ENCODE peak calls at places on chromosome 13, in four cellular contexts. A is H9, X is H1, G is mesenchymal stem cell. S is an unnamed sample.

GRCh38 chr13:70183041-70183440 is 74.8 kb upstream of the KLHL1 start:
- DNase-seq in A (no peak), X (no peak), G (peak), S (no peak)

GRCh38 chr13:73870970-73871935 is 263.0 kb downstream of the KLF12 start:
- DNase-seq in A (peak), X (no peak), G (peak), S (no peak)

GRCh38 chr13:28299941-28300340 is 161.6 kb downstream of the PAN3 start:
- DNase-seq in A (no peak), X (no peak), G (no peak), S (no peak)

GRCh38 chr13:98783856-98784478 is 31.5 kb upstream of the SLC15A1 start:
- DNase-seq in A (no peak), X (no peak), G (no peak), S (no peak)

GRCh38 chr13:43132228-43132627 is 108.8 kb downstream of the DNAJC15 start:
- DNase-seq in A (peak), X (no peak), G (peak), S (peak)

GRCh38 chr13:31101511-31102170 is 60.1 kb downstream of the HSPH1 start:
- DNase-seq in A (no peak), X (no peak), G (no peak), S (no peak)

GRCh38 chr13:98506343-98507059 is 70.4 kb downstream of the STK24 start:
- DNase-seq in A (no peak), X (no peak), G (no peak), S (no peak)

GRCh38 chr13:21130116-21130515 is 46.2 kb downstream of the SKA3 start:
- DNase-seq in A (no peak), X (no peak), G (no peak), S (no peak)

GRCh38 chr13:76385606-76386005 is 500.6 kb downstream of the KCTD12 start:
- DNase-seq in A (no peak), X (no peak), G (peak), S (no peak)

GRCh38 chr13:99029576-99029975 is 51.7 kb upstream of the DOCK9 start:
- DNase-seq in A (no peak), X (no peak), G (no peak), S (no peak)

GRCh38 chr13:23969672-23970071 is 72.4 kb upstream of the C1QTNF9B start:
- DNase-seq in A (no peak), X (no peak), G (peak), S (no peak)

GRCh38 chr13:33153421-33154381 is 131.9 kb downstream of the STARD13 start:
- DNase-seq in A (no peak), X (no peak), G (no peak), S (no peak)

GRCh38 chr13:94433055-94433947 is 46.2 kb downstream of the DCT start:
- DNase-seq in A (peak), X (peak), G (no peak), S (no peak)

GRCh38 chr13:83325454-83325853 is 556.8 kb downstream of the SLITRK1 start:
- DNase-seq in A (no peak), X (no peak), G (no peak), S (no peak)

DNA sequence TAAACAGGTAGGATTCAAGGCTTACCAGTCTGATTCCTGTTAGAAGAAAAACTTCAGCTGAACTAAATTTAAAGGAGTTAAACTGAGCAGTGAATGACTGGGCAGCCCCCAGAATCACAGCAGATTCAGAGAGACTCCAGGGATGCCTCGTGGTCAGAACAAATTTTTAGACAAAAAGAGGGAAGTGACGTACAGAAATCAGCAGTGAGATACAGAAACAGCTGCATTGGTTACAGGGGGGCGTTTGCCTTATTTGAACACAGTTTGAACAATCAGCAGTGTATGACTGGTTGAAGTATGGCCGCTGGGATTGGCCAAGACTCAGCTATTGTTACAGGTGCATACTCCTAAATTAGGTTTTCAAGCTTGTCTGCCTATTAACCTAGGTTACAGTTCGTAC is 2.1 kb upstream of the SPRYD7 start:
- DNase-seq in A (no peak), X (no peak), G (no peak), S (no peak)
- H3K27ac ChIP-seq in A (no peak), X (no peak), G (no peak), S (no peak)

GRCh38 chr13:111281751-111282311 is 38.6 kb upstream of the TEX29 start:
- DNase-seq in A (no peak), X (no peak), G (peak), S (no peak)

GRCh38 chr13:111279253-111279652 is 41.2 kb upstream of the TEX29 start:
- DNase-seq in A (no peak), X (no peak), G (no peak), S (no peak)

GRCh38 chr13:111280666-111281577 is 39.5 kb upstream of the TEX29 start:
- DNase-seq in A (no peak), X (no peak), G (peak), S (no peak)

GRCh38 chr13:111278711-111279110 is 41.7 kb upstream of the TEX29 start:
- DNase-seq in A (no peak), X (no peak), G (no peak), S (no peak)

DNA sequence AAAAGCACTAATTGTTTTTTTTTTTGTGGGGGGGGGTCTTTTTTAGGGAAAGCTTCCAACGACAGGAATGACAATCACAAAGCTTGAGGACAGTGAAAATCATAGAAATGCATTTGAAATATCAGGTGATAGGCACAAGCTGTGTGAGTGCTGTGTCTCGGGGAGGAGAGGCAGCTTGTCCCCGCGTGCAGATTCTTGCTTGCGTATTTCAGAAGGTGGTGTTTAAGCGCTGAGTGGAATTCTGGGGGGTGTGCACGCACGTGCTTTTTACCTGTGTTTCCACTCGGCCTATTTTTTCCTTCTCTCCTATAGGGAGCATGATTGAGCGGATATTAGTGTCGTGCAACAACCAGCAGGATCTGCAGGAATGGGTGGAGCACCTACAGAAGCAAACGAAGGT is 40.2 kb upstream of the TEX29 start:
- DNase-seq in A (no peak), X (no peak), G (no peak), S (no peak)
- H2BK15ac ChIP-seq in A (no peak), X (no peak), G (no peak), S (no peak)

DNA sequence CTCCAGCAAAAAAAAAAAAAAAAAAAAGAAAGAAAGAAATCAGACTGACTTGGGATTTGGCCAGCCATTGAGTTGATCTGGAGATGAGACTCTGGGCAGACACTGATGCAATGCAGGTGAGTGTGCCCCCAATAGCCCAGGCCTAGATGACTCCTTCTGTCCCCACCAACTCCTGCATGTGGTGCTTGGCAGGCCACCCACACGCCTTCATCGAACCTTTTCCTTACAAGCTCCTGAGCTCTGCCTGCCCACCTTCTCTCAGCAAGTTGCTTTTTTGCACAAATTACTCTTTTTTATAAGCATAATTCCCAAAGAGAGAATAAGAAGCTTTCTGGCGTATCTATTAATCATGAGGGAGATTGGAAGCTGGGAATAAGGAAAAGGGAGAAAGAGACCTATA is 97.9 kb upstream of the MBNL2 start:
- DNase-seq in A (no peak), X (no peak), G (no peak), S (no peak)
- H2BK12ac ChIP-seq in A (no peak), X (no peak), G (no peak), S (no peak)

DNA sequence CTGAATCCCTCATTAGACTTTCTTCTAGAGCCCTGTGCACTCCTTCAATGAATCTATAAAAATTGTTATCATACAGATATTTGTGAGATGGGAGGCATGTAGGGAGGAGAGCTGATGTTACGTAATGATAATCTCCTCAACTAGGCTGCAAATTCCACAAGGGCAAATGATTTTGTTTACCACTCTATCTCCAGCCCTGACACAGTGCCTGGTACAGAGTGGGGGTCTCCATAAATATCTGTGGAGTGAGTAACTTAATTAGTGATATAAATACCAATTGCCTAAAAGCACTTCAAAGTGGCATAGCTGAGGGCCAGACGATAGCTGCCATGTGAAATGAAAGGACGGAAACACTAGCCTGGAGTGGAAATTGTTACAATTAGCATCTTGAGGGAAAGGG is 54.2 kb downstream of the SERTM1 start:
- DNase-seq in A (no peak), X (no peak), G (no peak), S (no peak)
- H3K27ac ChIP-seq in A (no peak), X (no peak), G (no peak), S (no peak)